ENCODE peak calls at places on chromosomes 16 and 17, in six cellular contexts. U is thyroid gland, T is colonic mucosa, M is heart right ventricle, I is kidney epithelial cell, O is epithelial cell of esophagus. D is an unnamed sample.

GRCh38 chr16:2039286-2040030 is 8.2 kb downstream of the NTHL1 start:
- DNase-seq in U (no peak), T (peak), M (peak), I (no peak), O (peak), D (peak)

GRCh38 chr16:72291531-72291981 is 119.6 kb upstream of the PMFBP1 start:
- DNase-seq in U (no peak), T (no peak), M (no peak), I (peak), O (peak), D (peak)

GRCh38 chr17:78397681-78398101 is 19.2 kb downstream of the PGS1 start:
- DNase-seq in U (no peak), T (no peak), M (peak), I (no peak), O (no peak), D (no peak)

GRCh38 chr16:71917900-71918299 is 22.6 kb downstream of the IST1 start:
- DNase-seq in U (no peak), T (no peak), M (no peak), I (no peak), O (no peak), D (no peak)

GRCh38 chr17:2962729-2963128 is 100.7 kb downstream of the OR1D5 start:
- DNase-seq in U (no peak), T (no peak), M (no peak), I (no peak), O (no peak), D (no peak)

GRCh38 chr17:81329279-81329926 is 34.3 kb upstream of the SLC38A10 start:
- DNase-seq in U (peak), T (peak), M (peak), I (peak), O (peak), D (peak)

GRCh38 chr17:78130439-78131101 is at the start of gene TMC8:
- DNase-seq in U (no peak), T (no peak), M (peak), I (no peak), O (no peak), D (peak)

GRCh38 chr16:55490301-55490700 is 11.3 kb downstream of the MMP2 start:
- DNase-seq in U (no peak), T (no peak), M (no peak), I (no peak), O (no peak), D (no peak)

GRCh38 chr16:19104591-19104990 is 9.2 kb upstream of the ITPRIPL2 start:
- DNase-seq in U (no peak), T (no peak), M (no peak), I (no peak), O (no peak), D (no peak)

GRCh38 chr17:41580244-41580575 is 6.5 kb downstream of the KRT14 start:
- DNase-seq in U (no peak), T (no peak), M (no peak), I (no peak), O (peak), D (no peak)

GRCh38 chr16:56866955-56867830 is 2.2 kb downstream of the SLC12A3 start:
- DNase-seq in U (peak), T (peak), M (no peak), I (no peak), O (peak), D (peak)

GRCh38 chr16:68408967-68409366 is 39.3 kb downstream of the SMPD3 start:
- DNase-seq in U (no peak), T (no peak), M (no peak), I (no peak), O (no peak), D (no peak)

GRCh38 chr17:34301986-34302385 is 16.4 kb downstream of the CCL11 start:
- DNase-seq in U (no peak), T (no peak), M (no peak), I (no peak), O (no peak), D (no peak)

GRCh38 chr17:62827722-62828498 is 19.8 kb upstream of the MARCHF10 start:
- DNase-seq in U (no peak), T (no peak), M (no peak), I (no peak), O (no peak), D (no peak)

GRCh38 chr16:1996175-1996574 is 6.4 kb downstream of the SYNGR3 start:
- DNase-seq in U (no peak), T (no peak), M (no peak), I (no peak), O (no peak), D (no peak)

GRCh38 chr16:1918890-1919679 is 870 bp upstream of the HS3ST6 start:
- DNase-seq in U (no peak), T (no peak), M (no peak), I (no peak), O (no peak), D (no peak)

GRCh38 chr16:3134338-3135119 is at the start of gene ZNF213:
- DNase-seq in U (peak), T (peak), M (peak), I (peak), O (peak), D (peak)

GRCh38 chr17:81489986-81490598 is 22.5 kb downstream of the ACTG1 start:
- DNase-seq in U (no peak), T (no peak), M (peak), I (no peak), O (no peak), D (no peak)

GRCh38 chr16:85259831-85260165 is 147.5 kb upstream of the CIBAR2 start:
- DNase-seq in U (no peak), T (no peak), M (no peak), I (no peak), O (no peak), D (no peak)

GRCh38 chr16:19846421-19846820 is 38.2 kb downstream of the GPRC5B start:
- DNase-seq in U (no peak), T (no peak), M (no peak), I (no peak), O (no peak), D (no peak)

GRCh38 chr17:82870091-82870491 is 30.3 kb upstream of the ZNF750 start:
- DNase-seq in U (no peak), T (no peak), M (no peak), I (no peak), O (no peak), D (no peak)

GRCh38 chr16:18969050-18969854 is 14.5 kb upstream of the TMC7 start:
- DNase-seq in U (peak), T (peak), M (peak), I (no peak), O (peak), D (peak)

GRCh38 chr17:33981713-33982601 is 273.1 kb upstream of the CCL2 start:
- DNase-seq in U (no peak), T (peak), M (no peak), I (no peak), O (no peak), D (no peak)

GRCh38 chr17:36535669-36536081 is 888 bp downstream of the PIGW start:
- DNase-seq in U (no peak), T (no peak), M (no peak), I (no peak), O (no peak), D (no peak)

DNA sequence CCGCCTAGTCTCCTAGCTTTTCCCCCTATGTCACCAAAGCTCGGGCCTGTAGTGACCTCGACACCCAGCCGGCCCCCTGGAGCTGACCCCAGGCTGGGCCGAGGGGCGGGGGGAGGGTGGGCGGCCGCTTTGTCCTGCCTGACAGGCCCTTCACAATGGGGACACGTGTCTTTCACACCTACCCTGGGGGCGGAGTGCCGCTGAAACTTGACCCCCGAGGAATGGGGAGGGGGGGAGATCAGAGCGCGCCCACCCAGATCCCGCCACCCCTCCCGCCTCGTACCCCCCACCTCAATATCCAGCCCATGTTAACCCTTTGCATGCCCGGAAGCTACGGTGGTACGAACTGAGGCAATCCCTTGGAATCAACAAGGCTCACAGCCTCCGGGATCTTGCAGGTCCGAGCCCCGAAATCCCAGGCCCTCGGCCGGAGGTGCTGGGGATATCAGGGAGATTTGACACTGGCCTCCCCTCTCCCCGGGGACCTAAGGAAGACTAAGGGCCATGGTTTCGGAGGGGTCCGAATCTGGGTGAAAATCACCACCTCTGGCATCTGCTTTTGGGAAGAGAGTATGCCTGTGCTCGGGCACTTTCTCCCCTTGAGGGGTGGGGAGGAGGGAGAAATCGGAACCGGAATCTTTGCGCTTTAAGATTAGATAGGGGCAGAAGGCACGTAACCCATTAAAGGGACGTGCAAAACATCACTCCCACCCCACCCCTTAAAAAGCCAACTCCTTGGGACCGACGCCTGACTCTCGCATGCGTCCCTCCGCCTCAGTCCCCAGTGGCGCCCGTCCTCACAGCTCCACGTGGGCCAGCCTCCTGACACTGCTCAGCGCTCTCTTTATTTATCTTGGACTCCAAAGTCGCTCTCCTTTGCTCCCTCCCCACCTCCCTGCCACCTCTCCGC is 2.6 kb downstream of the NOG start:
- DNase-seq in U (peak), T (no peak), M (no peak), I (no peak), O (no peak), D (peak)
- H3K4me3 ChIP-seq in U (no peak), T (no peak), M (peak), I (peak), O (no peak), D (no peak)

GRCh38 chr16:81823734-81824133 is 44.6 kb downstream of the PLCG2 start:
- DNase-seq in U (no peak), T (no peak), M (no peak), I (no peak), O (no peak), D (no peak)
- H3K4me3 ChIP-seq in U (no peak), T (no peak), M (no peak), I (no peak), O (no peak), D (no peak)

GRCh38 chr17:31116167-31116566 is 21.4 kb downstream of the NF1 start:
- DNase-seq in U (no peak), T (no peak), M (no peak), I (no peak), O (no peak), D (no peak)

GRCh38 chr17:31112001-31112661 is 17.4 kb downstream of the NF1 start:
- DNase-seq in U (no peak), T (no peak), M (no peak), I (no peak), O (peak), D (no peak)

GRCh38 chr17:31111183-31111582 is 16.4 kb downstream of the NF1 start:
- DNase-seq in U (no peak), T (no peak), M (no peak), I (no peak), O (no peak), D (no peak)

GRCh38 chr17:31115168-31115567 is 20.4 kb downstream of the NF1 start:
- DNase-seq in U (no peak), T (no peak), M (no peak), I (no peak), O (no peak), D (no peak)

DNA sequence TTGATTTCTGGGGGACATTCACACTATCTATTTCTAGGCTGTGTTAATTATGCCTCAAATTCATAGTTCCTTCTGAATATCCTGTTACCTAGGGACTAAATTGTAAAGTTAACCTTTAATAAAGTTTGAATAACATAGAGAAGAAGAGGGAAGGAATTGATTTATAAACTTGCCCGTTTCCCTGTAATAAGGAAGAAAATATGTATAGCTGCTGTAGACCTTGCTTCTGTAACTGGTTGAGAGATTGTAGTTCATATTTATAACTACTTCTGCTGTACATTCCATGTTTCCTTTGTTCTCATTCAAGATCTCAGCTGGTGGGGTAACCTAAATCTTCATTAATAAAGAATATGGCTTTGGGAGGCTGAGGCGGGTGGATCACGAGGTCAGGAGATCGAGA is 19.2 kb downstream of the NF1 start:
- DNase-seq in U (no peak), T (no peak), M (no peak), I (no peak), O (no peak), D (no peak)
- H3K4me3 ChIP-seq in U (no peak), T (no peak), M (no peak), I (no peak), O (no peak), D (no peak)

DNA sequence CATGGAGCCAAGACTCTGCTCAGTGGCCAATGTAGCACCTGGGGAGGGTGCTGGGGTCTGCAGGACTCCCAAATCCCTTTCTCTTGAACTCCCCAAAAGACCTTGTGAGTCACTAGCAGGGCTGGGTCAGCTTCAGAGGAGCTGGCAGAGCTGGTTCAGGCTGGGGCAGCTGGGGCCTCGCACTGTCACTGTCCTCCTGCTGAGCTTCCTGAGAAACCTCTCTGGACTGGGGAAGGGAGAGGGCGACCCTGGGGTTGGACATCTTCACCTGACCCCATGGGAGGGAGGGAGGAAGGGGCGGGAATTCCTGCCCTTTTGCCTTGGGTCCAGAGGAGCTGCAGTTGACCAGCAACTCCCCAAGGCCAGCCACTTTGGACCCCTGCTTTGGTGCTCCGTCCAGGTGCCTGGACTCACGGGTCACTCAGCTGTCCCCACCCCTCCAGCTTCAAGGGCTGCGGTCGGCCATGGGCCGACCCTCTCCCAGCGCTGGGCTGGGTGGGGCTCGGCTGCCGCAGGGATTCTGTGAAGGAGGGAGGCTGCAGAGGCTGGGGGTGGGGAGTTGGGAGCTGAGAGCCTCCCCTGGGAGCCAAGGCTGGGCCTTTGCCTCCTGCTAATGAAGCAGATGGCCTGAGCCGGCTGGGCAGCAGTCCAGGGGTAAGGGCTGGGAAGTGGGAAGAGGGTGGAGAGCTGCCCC is 9.2 kb downstream of the FMNL1 start:
- DNase-seq in U (no peak), T (no peak), M (peak), I (no peak), O (peak), D (no peak)
- H3K4me3 ChIP-seq in U (no peak), T (no peak), M (no peak), I (no peak), O (no peak), D (no peak)

GRCh38 chr17:48611681-48612455 is 1.1 kb upstream of the HOXB7 start:
- DNase-seq in U (peak), T (no peak), M (no peak), I (no peak), O (no peak), D (no peak)
- H3K4me3 ChIP-seq in U (no peak), T (peak), M (no peak), I (peak), O (no peak), D (no peak)

DNA sequence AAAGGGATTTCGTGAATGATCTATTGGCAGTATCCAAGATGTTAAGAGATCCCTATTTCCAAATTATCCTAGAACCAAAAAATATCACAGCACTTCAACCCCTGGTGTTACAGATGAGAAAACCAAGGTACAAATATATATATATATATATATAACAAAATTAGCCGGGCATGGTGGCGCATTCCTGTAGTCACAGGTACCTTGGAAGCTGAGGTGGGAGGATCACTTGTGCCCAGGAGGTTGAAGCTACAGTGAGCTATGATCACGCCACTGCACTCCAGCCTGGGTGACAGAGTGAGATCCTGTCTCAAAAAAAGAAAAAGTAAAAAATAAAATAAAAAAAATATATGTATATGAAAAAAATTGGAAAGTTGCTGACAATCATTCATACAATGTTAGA is 637 bp upstream of the CLN3 start:
- DNase-seq in U (no peak), T (no peak), M (no peak), I (no peak), O (no peak), D (no peak)
- H3K4me3 ChIP-seq in U (no peak), T (peak), M (peak), I (peak), O (peak), D (no peak)

GRCh38 chr17:38343608-38343980 is at the start of gene GPR179:
- DNase-seq in U (no peak), T (no peak), M (no peak), I (no peak), O (no peak), D (no peak)

GRCh38 chr17:38341035-38341721 is 2.6 kb downstream of the GPR179 start:
- DNase-seq in U (peak), T (peak), M (peak), I (no peak), O (peak), D (peak)

GRCh38 chr17:38345743-38346142 is 2.0 kb upstream of the GPR179 start:
- DNase-seq in U (no peak), T (no peak), M (no peak), I (no peak), O (no peak), D (no peak)

GRCh38 chr17:38342886-38343607 is 709 bp downstream of the GPR179 start:
- DNase-seq in U (no peak), T (no peak), M (no peak), I (no peak), O (no peak), D (no peak)

DNA sequence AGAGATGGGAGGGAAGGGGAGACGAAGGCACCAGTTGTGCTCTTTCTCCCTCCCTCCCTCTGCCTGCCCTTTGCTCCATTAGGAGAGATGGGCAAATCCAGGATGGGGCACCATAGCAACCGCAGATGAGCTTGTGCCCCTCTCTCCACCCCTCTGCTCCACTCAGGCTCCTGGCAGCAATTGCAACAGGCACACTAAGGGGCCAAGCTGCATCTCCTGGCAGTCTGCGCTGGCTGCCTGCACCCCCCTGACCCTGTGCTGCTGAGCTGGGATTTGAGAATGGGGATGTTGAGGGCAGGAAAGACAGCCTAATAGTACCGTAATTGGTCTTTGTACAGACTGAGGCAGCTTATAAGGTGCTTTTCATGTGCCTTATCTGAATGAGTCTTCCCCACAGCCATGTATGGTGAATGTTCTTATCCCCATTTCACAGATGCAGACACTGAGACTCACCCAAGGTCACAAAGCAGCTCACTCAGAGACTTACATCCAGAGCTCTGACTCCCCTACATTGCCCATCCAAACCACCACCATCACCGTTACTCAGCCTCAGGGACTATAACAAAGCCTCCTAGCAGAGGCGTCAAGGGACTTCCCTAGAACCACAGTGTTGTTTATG is 480 bp upstream of the GPR179 start:
- DNase-seq in U (no peak), T (no peak), M (no peak), I (no peak), O (no peak), D (no peak)
- H3K4me3 ChIP-seq in U (no peak), T (no peak), M (no peak), I (no peak), O (no peak), D (no peak)

GRCh38 chr17:42761638-42762037 is 611 bp downstream of the RAMP2 start:
- DNase-seq in U (no peak), T (no peak), M (no peak), I (no peak), O (no peak), D (no peak)
- H3K4me3 ChIP-seq in U (no peak), T (peak), M (peak), I (peak), O (no peak), D (peak)

GRCh38 chr16:88119881-88120280 is 168.6 kb downstream of the BANP start:
- DNase-seq in U (no peak), T (no peak), M (no peak), I (no peak), O (no peak), D (no peak)
- H3K4me3 ChIP-seq in U (no peak), T (no peak), M (no peak), I (no peak), O (no peak), D (no peak)

GRCh38 chr17:40529991-40530390 is 28.6 kb upstream of the TNS4 start:
- DNase-seq in U (no peak), T (no peak), M (no peak), I (no peak), O (peak), D (no peak)
- H3K4me3 ChIP-seq in U (no peak), T (no peak), M (no peak), I (no peak), O (no peak), D (no peak)